ENCODE peak calls at places on chromosomes 11 and 22, in nine cellular contexts. R is stimulated activated CD8-positive, alpha-beta memory T cell treated with anti-CD3 and anti-CD28 coated beads, Interleukin-7, amount 100 ng/mL, for 48 hours; O is iris pigment epithelial cell; I is CD8-positive, alpha-beta memory T cell; T is sigmoid colon; W is dorsolateral prefrontal cortex; S is ACHN; Y is NCI-H2029 treated with DMSO at 0.1 percent for 48 hours; U is sciatic nerve. B is an unnamed sample.

GRCh38 chr11:95678988-95679387 is 110.6 kb downstream of the FAM76B start:
- DNase-seq in Y (no peak), R (no peak), S (no peak), T (no peak), U (no peak), I (no peak), O (no peak), W (no peak), B (no peak)

GRCh38 chr11:9601041-9601875 is 27.8 kb downstream of the WEE1 start:
- DNase-seq in I (peak), U (no peak), W (no peak), S (no peak), R (peak), O (peak), Y (no peak), T (no peak), B (peak)

GRCh38 chr11:116189378-116190170 is 583.2 kb downstream of the BUD13 start:
- DNase-seq in O (no peak), I (no peak), U (no peak), R (no peak), Y (no peak), W (no peak), S (no peak), T (no peak), B (no peak)

GRCh38 chr11:64456509-64457320 is 97.8 kb downstream of the RPS6KA4 start:
- DNase-seq in W (peak), O (no peak), S (no peak), T (peak), Y (no peak), I (no peak), R (no peak), U (peak), B (no peak)

GRCh38 chr11:129291556-129291955 is 84.1 kb upstream of the BARX2 start:
- DNase-seq in T (no peak), I (no peak), W (peak), Y (no peak), S (no peak), U (no peak), R (no peak), O (no peak), B (no peak)

GRCh38 chr11:119248750-119249670 is 42.9 kb downstream of the CBL start:
- DNase-seq in T (no peak), O (no peak), I (no peak), S (no peak), W (no peak), U (no peak), R (no peak), Y (no peak), B (no peak)

GRCh38 chr11:86162257-86162656 is 82.3 kb upstream of the EED start:
- DNase-seq in U (peak), I (no peak), S (peak), W (no peak), O (peak), R (no peak), T (peak), Y (no peak), B (peak)

GRCh38 chr22:20424937-20425587 is 12.6 kb downstream of the SCARF2 start:
- DNase-seq in R (no peak), S (no peak), Y (no peak), T (no peak), U (no peak), W (peak), O (no peak), I (no peak), B (no peak)

GRCh38 chr11:100821198-100821597 is 134.1 kb downstream of the ARHGAP42 start:
- DNase-seq in U (no peak), Y (no peak), I (no peak), W (no peak), T (no peak), S (no peak), R (no peak), O (no peak), B (no peak)

GRCh38 chr11:76803023-76803422 is 19.9 kb downstream of the TSKU start:
- DNase-seq in T (no peak), S (no peak), W (no peak), U (no peak), Y (no peak), I (no peak), R (no peak), O (peak), B (no peak)

GRCh38 chr11:68958211-68958610 is 22.6 kb downstream of the MRGPRD start:
- DNase-seq in T (no peak), S (no peak), Y (no peak), U (no peak), I (no peak), O (no peak), R (no peak), W (no peak), B (no peak)

GRCh38 chr11:66467034-66467659 is 442 bp downstream of the PELI3 start:
- DNase-seq in S (peak), T (no peak), U (no peak), I (no peak), Y (no peak), O (peak), R (no peak), W (no peak), B (peak)

GRCh38 chr11:94869186-94869585 is 101.0 kb downstream of the AMOTL1 start:
- DNase-seq in Y (no peak), S (no peak), R (no peak), I (no peak), O (no peak), W (no peak), U (no peak), T (no peak), B (no peak)

GRCh38 chr11:85346484-85346883 is 280.7 kb downstream of the DLG2 start:
- DNase-seq in R (no peak), T (no peak), O (no peak), I (no peak), Y (no peak), S (no peak), W (no peak), U (no peak), B (no peak)

GRCh38 chr11:1236316-1237127 is 13.7 kb downstream of the MUC5B start:
- DNase-seq in R (no peak), Y (no peak), S (no peak), U (peak), I (no peak), T (peak), O (no peak), W (no peak), B (no peak)

GRCh38 chr11:95767498-95767897 is 22.1 kb downstream of the FAM76B start:
- DNase-seq in I (no peak), R (no peak), Y (no peak), S (no peak), U (no peak), W (no peak), O (peak), T (no peak), B (no peak)